ENCODE peak calls at places on chromosome 1, in ten cellular contexts. V is DND-41, B is PC-3, W is fibroblast of lung, N is GM23338, G is IMR-90, X is endothelial cell of umbilical vein, R is astrocyte, A is MM.1S, F is neuronal stem cell. I is an unnamed sample.

GRCh38 chr1:213564215-213564659 is 423.5 kb upstream of the PROX1 start:
- DNase-seq in X (peak), F (peak), A (peak), B (peak), G (no peak), N (peak), R (no peak), W (no peak), V (no peak), I (no peak)

GRCh38 chr1:187244623-187245022 is 415.9 kb downstream of the PLA2G4A start:
- DNase-seq in X (peak), A (peak), F (no peak), R (peak), V (peak), G (no peak), W (peak), N (peak), B (peak), I (no peak)

GRCh38 chr1:54218883-54219687 is 19.1 kb downstream of the MRPL37 start:
- DNase-seq in R (no peak), V (no peak), F (no peak), B (no peak), A (no peak), X (no peak), N (no peak), G (peak), W (no peak), I (no peak)

GRCh38 chr1:23436520-23437354 is 12.2 kb upstream of the TCEA3 start:
- DNase-seq in R (no peak), B (no peak), G (no peak), X (no peak), N (peak), F (no peak), W (no peak), V (no peak), A (peak), I (no peak)

GRCh38 chr1:115888976-115889375 is 48.0 kb upstream of the NHLH2 start:
- DNase-seq in F (no peak), N (no peak), W (no peak), X (no peak), R (no peak), A (no peak), G (no peak), V (no peak), B (no peak), I (no peak)

GRCh38 chr1:238558156-238558555 is 667.4 kb upstream of the ZP4 start:
- DNase-seq in V (no peak), F (no peak), W (peak), G (peak), B (peak), A (no peak), N (no peak), X (no peak), R (peak), I (no peak)

GRCh38 chr1:188386161-188386560 is 1557.4 kb downstream of the PLA2G4A start:
- DNase-seq in V (no peak), N (no peak), B (no peak), W (no peak), F (no peak), X (no peak), G (no peak), A (no peak), R (no peak), I (no peak)

GRCh38 chr1:33133478-33134105 is 48.3 kb downstream of the TRIM62 start:
- DNase-seq in B (no peak), X (no peak), W (no peak), G (no peak), F (no peak), N (no peak), V (no peak), R (no peak), A (no peak), I (no peak)

GRCh38 chr1:48203287-48203900 is 19.1 kb upstream of the SLC5A9 start:
- DNase-seq in B (peak), X (peak), N (peak), W (peak), A (peak), G (peak), V (no peak), F (peak), R (no peak), I (peak)

GRCh38 chr1:235649722-235650163 is at the start of gene GNG4:
- DNase-seq in G (no peak), N (peak), A (no peak), W (no peak), F (peak), V (no peak), B (no peak), X (no peak), R (no peak), I (no peak)

GRCh38 chr1:208167229-208167869 is 76.8 kb downstream of the PLXNA2 start:
- DNase-seq in W (no peak), N (no peak), B (no peak), F (no peak), X (no peak), R (no peak), V (no peak), G (no peak), A (no peak), I (no peak)

GRCh38 chr1:208164609-208165008 is 79.6 kb downstream of the PLXNA2 start:
- DNase-seq in G (no peak), B (no peak), N (no peak), X (no peak), V (no peak), R (no peak), W (no peak), F (no peak), A (no peak), I (no peak)

GRCh38 chr1:208166340-208167138 is 77.6 kb downstream of the PLXNA2 start:
- DNase-seq in F (no peak), X (no peak), V (no peak), R (no peak), A (no peak), W (no peak), N (peak), G (no peak), B (no peak), I (peak)

GRCh38 chr1:208163542-208163941 is 80.6 kb downstream of the PLXNA2 start:
- DNase-seq in B (no peak), R (no peak), A (no peak), X (no peak), G (no peak), F (no peak), W (no peak), V (no peak), N (no peak), I (no peak)

GRCh38 chr1:208165659-208166058 is 78.5 kb downstream of the PLXNA2 start:
- DNase-seq in F (no peak), A (no peak), W (peak), X (no peak), B (no peak), R (peak), N (no peak), G (peak), V (no peak), I (no peak)
- H3K27ac ChIP-seq in F (no peak), A (no peak), W (no peak), X (peak), B (no peak), R (no peak), N (no peak), G (no peak), V (no peak), I (no peak)

GRCh38 chr1:241849345-241849695 is 1.3 kb downstream of the EXO1 start:
- DNase-seq in V (no peak), F (no peak), B (no peak), G (no peak), N (no peak), A (peak), X (no peak), R (no peak), W (no peak), I (peak)
- H3K4me3 ChIP-seq in V (peak), F (peak), B (peak), G (peak), N (peak), A (peak), X (no peak), R (peak), W (peak), I (peak)

GRCh38 chr1:9235123-9235513 is 544 bp downstream of the H6PD start:
- DNase-seq in X (peak), G (peak), W (peak), B (peak), F (no peak), A (no peak), R (peak), V (no peak), N (peak), I (no peak)
- H2AFZ ChIP-seq in X (peak), G (peak), W (peak), B (peak), F (peak), A (peak), R (peak), V (peak), N (peak), I (peak)

GRCh38 chr1:31572323-31573104 is 3.8 kb upstream of the TINAGL1 start:
- DNase-seq in F (no peak), A (no peak), N (no peak), W (no peak), B (no peak), G (peak), V (no peak), R (no peak), X (no peak), I (no peak)
- H3K27ac ChIP-seq in F (no peak), A (no peak), N (no peak), W (peak), B (peak), G (no peak), V (no peak), R (no peak), X (peak), I (no peak)

DNA sequence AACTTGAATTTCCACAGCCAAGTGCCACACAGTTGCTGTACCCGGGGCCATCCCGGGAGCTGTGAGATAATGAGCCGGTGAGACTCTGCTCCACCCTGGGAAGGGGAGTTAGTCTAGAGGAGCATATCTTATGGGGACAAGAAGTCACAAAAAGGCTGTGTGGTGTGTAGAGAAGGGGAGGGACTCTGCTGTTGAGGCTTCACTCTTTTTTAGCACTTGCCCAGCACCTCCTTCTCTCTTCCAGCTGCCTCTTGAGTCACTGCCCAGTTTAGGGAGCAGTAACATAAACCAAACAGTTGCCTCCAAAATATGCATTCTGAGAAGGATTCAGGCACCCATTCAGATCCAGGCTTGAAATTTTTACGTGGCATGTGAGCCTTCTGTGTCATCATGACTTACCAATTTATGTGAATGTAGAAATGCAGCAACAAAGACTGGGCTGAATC is 744 bp upstream of the WDR26 start:
- DNase-seq in A (peak), V (no peak), R (peak), W (peak), F (no peak), N (no peak), X (peak), G (peak), B (peak), I (peak)
- H3K4me3 ChIP-seq in A (peak), V (peak), R (peak), W (peak), F (peak), N (peak), X (peak), G (peak), B (peak), I (peak)

DNA sequence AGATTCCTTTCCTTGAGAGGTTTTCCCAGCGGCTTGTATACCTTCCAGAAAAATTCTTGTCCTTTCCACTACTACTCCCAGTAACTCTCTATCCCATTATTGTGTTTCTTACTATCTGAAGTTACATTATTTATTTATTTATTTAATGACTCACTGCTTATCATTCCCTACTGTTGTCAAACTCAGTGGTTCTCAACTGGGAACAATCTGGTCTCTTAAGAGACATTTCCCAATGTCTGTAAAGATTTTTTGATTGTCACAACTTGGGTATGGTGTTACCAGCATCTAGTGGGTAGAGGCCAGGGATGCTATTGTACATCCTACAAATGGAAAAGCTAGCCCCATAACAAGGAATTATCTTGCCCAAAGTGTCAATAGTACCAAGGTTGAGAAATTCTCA is 771.5 kb upstream of the ADGRL2 start:
- DNase-seq in V (no peak), B (no peak), W (peak), G (peak), R (no peak), N (no peak), A (no peak), X (no peak), F (no peak), I (no peak)
- H2AFZ ChIP-seq in V (no peak), B (no peak), W (no peak), G (no peak), R (no peak), N (no peak), A (no peak), X (no peak), F (no peak), I (no peak)

I was measured in OCI-LY7.